ENCODE peak calls at places on chromosomes 16 and 17, in five cellular contexts. T is GM12878, L is H1, H is K562, P is HepG2. B is an unnamed sample.

GRCh38 chr17:76473541-76473985 is 6.2 kb downstream of the AANAT start:
- DNase-seq in P (no peak), L (no peak), T (no peak), H (peak), B (peak)

GRCh38 chr17:47713980-47714689 is 18.9 kb upstream of the TBX21 start:
- DNase-seq in T (no peak), L (no peak), P (no peak), H (no peak), B (peak)

GRCh38 chr17:62644487-62645173 is 17.2 kb downstream of the MRC2 start:
- DNase-seq in L (no peak), T (no peak), H (peak), P (peak), B (peak)

GRCh38 chr16:53865492-53865863 is 161.5 kb downstream of the FTO start:
- DNase-seq in H (peak), P (no peak), T (peak), L (peak), B (no peak)

GRCh38 chr16:31201511-31202401 is 804 bp downstream of the PYCARD start:
- DNase-seq in T (no peak), H (peak), L (no peak), P (no peak), B (peak)

GRCh38 chr17:43175213-43176118 is 4.5 kb downstream of the NBR1 start:
- DNase-seq in P (peak), L (no peak), H (no peak), T (no peak), B (no peak)

GRCh38 chr16:50267651-50268050 is 1.3 kb downstream of the ADCY7 start:
- DNase-seq in L (no peak), H (no peak), T (no peak), P (no peak), B (no peak)

GRCh38 chr16:5220705-5221104 is 123.1 kb upstream of the EEF2KMT start:
- DNase-seq in H (peak), L (no peak), P (no peak), T (no peak), B (no peak)

GRCh38 chr16:67430504-67431076 is 331 bp upstream of the HSD11B2 start:
- DNase-seq in P (peak), T (no peak), H (peak), L (no peak), B (no peak)

GRCh38 chr17:57092171-57092570 is 7.1 kb downstream of the AKAP1 start:
- DNase-seq in T (no peak), L (no peak), P (no peak), H (no peak), B (no peak)

GRCh38 chr17:74800531-74800930 is 24.4 kb upstream of the NAT9 start:
- DNase-seq in L (no peak), H (no peak), P (no peak), T (no peak), B (no peak)

GRCh38 chr16:28090646-28091377 is 27.3 kb upstream of the GSG1L start:
- DNase-seq in P (no peak), T (no peak), L (peak), H (peak), B (peak)

GRCh38 chr17:37483311-37484039 is 6.2 kb upstream of the DUSP14 start:
- DNase-seq in L (no peak), T (no peak), P (no peak), H (no peak), B (no peak)

GRCh38 chr17:4555863-4556646 is 871 bp upstream of the MYBBP1A start:
- DNase-seq in P (no peak), L (no peak), T (no peak), H (no peak), B (no peak)

GRCh38 chr17:76740329-76741118 is 2.6 kb downstream of the MFSD11 start:
- DNase-seq in T (no peak), P (no peak), H (no peak), L (no peak), B (no peak)

GRCh38 chr17:61555127-61555531 is 35.9 kb downstream of the NACA2 start:
- DNase-seq in H (no peak), T (no peak), L (no peak), P (no peak), B (no peak)

GRCh38 chr16:21167360-21167759 is 8.9 kb downstream of the LDAF1 start:
- DNase-seq in P (no peak), L (no peak), H (no peak), T (no peak), B (no peak)

GRCh38 chr17:10668771-10669170 is 11.7 kb upstream of the MYH3 start:
- DNase-seq in H (no peak), L (no peak), T (no peak), P (no peak), B (no peak)

GRCh38 chr16:57703416-57704010 is 8.9 kb downstream of the DRC7 start:
- DNase-seq in L (no peak), T (no peak), P (no peak), H (no peak), B (no peak)

GRCh38 chr16:15466886-15467781 is 32.7 kb downstream of the BMERB1 start:
- DNase-seq in P (peak), H (no peak), L (no peak), T (no peak), B (no peak)

GRCh38 chr16:6081320-6081976 is 983.9 kb upstream of the EEF2KMT start:
- DNase-seq in P (peak), L (peak), T (no peak), H (peak), B (peak)

GRCh38 chr17:538096-538973 is 176.3 kb downstream of the VPS53 start:
- DNase-seq in H (no peak), T (no peak), P (no peak), L (no peak), B (no peak)

GRCh38 chr17:77184474-77184873 is 43.7 kb downstream of the SEC14L1 start:
- DNase-seq in P (no peak), H (no peak), L (no peak), T (no peak), B (no peak)

GRCh38 chr16:71762186-71762585 is 37.7 kb upstream of the PHLPP2 start:
- DNase-seq in P (no peak), T (no peak), L (no peak), H (no peak), B (no peak)

GRCh38 chr17:62714016-62714777 is 86.7 kb downstream of the MRC2 start:
- DNase-seq in P (no peak), H (no peak), T (no peak), L (no peak), B (no peak)

GRCh38 chr17:3802461-3803307 is 1.7 kb upstream of the ITGAE start:
- DNase-seq in L (no peak), P (peak), H (no peak), T (no peak), B (no peak)

GRCh38 chr17:65723356-65723928 is 162.0 kb upstream of the AXIN2 start:
- DNase-seq in T (no peak), P (peak), H (no peak), L (no peak), B (no peak)

GRCh38 chr17:62827722-62828498 is 19.8 kb upstream of the MARCHF10 start:
- DNase-seq in T (no peak), L (no peak), P (no peak), H (no peak), B (no peak)

GRCh38 chr17:5121186-5121841 is 5.5 kb downstream of the USP6 start:
- DNase-seq in L (no peak), T (no peak), P (no peak), H (no peak), B (no peak)

GRCh38 chr17:16943032-16943352 is 28.9 kb downstream of the TNFRSF13B start:
- DNase-seq in T (no peak), L (no peak), H (no peak), P (no peak), B (no peak)

GRCh38 chr16:71927383-71927782 is 32.1 kb downstream of the IST1 start:
- DNase-seq in P (no peak), T (no peak), H (no peak), L (no peak), B (no peak)

GRCh38 chr17:31398381-31399275 is 7.2 kb downstream of the RAB11FIP4 start:
- DNase-seq in L (no peak), H (no peak), T (no peak), P (no peak), B (peak)

GRCh38 chr17:39306509-39307212 is 80.9 kb upstream of the STAC2 start:
- DNase-seq in T (peak), P (no peak), H (no peak), L (no peak), B (no peak)

GRCh38 chr17:17780941-17781590 is 55.7 kb downstream of the SREBF1 start:
- DNase-seq in P (no peak), L (peak), H (no peak), T (no peak), B (peak)

GRCh38 chr17:46193246-46193625 is at the start of gene KANSL1:
- DNase-seq in T (no peak), H (peak), P (peak), L (peak), B (peak)

GRCh38 chr16:4886151-4886550 is 38.9 kb downstream of the UBN1 start:
- DNase-seq in H (peak), P (no peak), L (no peak), T (no peak), B (no peak)

GRCh38 chr17:57873261-57874057 is 23.6 kb upstream of the MRPS23 start:
- DNase-seq in P (no peak), L (no peak), H (no peak), T (no peak), B (no peak)

GRCh38 chr16:1494129-1494640 is 1.0 kb downstream of the TELO2 start:
- DNase-seq in L (peak), P (peak), T (no peak), H (no peak), B (peak)

DNA sequence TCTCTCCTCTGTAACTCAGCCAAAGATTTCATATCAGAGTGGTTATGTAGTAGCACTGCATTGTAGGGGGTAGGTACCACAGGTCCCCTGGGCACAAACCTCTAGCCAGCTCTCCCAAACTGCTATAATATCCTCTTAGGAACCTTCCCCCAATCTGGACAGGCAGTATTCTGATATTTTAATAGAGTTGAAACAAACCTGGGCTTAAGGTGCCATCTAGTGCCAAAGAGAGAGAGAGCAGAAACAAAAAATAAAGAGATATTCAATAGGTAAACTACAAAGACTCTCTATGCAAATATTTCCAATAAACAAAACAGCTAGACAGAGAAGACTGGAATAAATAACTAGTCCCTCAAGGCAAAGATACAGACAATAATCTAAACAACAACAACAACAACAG is 1070.0 kb downstream of the CDH11 start:
- DNase-seq in H (no peak), L (no peak), T (no peak), P (peak), B (no peak)
- TF ChIP-seq ATF2 in H (no peak), L (no peak), T (no peak), P (no peak), B (no peak)

DNA sequence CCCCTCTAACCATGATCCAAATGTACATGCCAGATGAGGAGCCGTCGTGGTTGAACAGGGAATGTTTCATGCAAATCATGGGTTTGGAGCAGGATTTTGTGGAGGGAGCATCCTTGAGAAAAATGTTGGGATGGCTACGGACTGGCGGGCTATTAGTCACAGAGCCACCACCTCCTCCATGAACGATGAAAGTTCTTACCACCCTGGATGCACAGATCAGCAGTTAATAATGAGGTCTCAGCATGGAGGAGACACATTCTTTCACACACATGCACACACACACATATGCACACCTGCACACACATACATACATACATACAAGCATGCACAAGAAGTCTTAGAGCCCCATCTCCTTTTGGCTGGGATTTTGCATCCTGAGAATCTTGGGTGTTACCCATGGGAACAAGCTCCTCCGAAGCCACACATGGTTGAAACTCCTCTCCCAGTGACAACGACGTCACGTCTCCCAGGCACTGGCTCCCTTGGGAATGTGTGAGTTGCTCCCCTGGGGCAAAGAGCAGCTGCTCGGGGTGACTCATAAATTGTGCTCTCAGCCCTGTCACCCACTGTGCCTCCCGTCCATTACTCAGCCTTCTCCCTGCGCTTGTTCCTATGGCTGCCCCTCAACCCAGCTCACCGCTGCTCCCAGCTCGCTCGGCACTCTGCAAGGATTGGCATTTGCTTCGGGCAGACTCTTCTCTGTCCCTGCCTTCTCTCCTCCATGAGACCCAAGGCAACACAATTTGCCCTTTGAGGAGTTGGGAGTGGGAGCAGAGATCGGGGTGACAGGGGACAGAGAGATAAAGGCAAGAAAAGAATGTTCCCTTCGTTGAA is 344.6 kb downstream of the SOX9 start:
- DNase-seq in H (no peak), L (no peak), T (peak), P (peak), B (no peak)
- TF ChIP-seq SP1 in H (no peak), L (no peak), T (peak), P (no peak), B (no peak)

GRCh38 chr17:7025240-7025639 is 2.4 kb downstream of the BCL6B start:
- DNase-seq in P (no peak), H (no peak), T (no peak), L (no peak), B (no peak)
- TF ChIP-seq ATF2 in P (no peak), H (no peak), T (no peak), L (no peak), B (no peak)

DNA sequence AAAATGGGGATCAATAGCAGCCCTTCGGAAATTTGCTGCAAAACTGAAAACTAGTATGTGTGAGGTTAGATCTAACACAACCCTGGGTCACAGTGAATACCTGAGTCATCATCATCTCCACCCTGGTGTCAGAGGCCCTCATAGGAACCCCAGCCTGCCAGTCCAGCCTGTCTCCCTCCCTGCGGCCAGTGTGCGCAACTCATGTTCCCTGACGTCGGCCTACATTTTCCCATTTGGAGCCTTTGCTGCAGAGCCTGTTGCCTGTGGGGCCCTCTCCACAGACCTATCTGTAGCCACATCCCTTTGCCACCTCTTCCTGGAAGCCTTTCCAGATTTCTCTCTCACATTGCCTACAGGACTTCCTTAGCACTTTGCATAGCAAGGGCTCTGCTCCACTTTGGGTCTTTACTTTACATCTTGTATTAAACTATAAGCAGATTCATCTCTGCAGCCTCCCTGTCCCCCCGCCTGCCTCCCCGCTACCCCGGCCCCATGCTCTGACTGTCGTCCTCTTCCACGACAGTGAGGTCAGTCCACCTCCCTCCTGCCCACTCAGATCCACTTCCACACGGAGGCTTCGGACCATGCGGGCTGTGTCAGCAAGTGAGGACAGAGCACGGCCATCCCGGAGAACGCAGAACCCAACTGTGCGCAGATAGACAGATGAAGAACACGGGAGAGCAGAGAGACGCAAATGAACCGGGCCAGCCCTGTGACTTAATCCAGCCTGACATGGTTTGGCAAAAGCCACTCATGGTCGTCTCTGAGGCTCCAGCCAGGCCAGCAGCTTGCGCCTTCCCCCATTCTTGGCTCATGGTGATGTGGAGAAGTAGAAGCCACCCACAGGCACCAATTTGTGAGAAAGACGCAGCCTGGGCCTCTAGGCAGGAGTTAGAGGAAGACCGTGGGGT is 31.0 kb downstream of the NGFR start:
- DNase-seq in P (no peak), L (no peak), T (no peak), H (no peak), B (peak)
- TF ChIP-seq SP1 in P (no peak), L (no peak), T (no peak), H (no peak), B (no peak)

DNA sequence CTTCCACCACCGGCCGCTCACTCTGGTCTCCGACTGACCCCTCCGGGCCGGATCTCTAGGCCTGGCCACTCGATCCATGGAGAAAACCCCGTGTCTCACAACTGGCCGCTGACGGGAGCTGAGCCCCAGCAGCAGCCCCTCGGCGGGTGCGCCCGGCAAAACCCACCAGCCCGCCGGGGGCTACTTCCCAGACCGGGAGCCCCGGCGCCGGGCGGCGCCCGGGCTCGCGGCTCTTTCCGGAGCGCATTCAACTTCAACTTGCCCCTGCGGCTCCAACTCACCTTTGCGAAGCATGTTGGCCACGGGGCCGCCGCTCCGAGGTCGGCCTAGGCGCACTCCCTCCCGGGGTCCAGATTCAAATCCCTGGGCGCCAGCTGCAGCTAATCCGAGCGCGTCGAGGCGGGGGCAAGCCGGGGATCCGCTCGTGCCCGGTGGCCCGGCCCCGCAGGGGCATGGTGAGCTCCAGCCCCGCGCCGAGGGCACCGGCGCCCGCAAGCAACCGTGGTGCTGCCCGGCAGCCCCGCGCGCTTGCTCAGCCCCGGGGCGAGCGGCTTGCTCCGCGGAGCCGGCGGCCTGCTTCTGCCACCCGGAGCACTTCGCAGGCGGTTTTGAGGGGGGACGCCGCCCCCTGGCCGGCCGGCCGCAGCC is 438 bp downstream of the RTN4RL1 start:
- DNase-seq in T (no peak), L (no peak), P (no peak), H (no peak), B (peak)
- TF ChIP-seq ATF2 in T (no peak), L (no peak), P (no peak), H (no peak), B (no peak)

GRCh38 chr16:83954577-83955016 is 1.6 kb downstream of the OSGIN1 start:
- DNase-seq in H (no peak), L (no peak), P (peak), T (no peak), B (no peak)
- TF ChIP-seq SP1 in H (no peak), L (no peak), P (no peak), T (no peak), B (no peak)

DNA sequence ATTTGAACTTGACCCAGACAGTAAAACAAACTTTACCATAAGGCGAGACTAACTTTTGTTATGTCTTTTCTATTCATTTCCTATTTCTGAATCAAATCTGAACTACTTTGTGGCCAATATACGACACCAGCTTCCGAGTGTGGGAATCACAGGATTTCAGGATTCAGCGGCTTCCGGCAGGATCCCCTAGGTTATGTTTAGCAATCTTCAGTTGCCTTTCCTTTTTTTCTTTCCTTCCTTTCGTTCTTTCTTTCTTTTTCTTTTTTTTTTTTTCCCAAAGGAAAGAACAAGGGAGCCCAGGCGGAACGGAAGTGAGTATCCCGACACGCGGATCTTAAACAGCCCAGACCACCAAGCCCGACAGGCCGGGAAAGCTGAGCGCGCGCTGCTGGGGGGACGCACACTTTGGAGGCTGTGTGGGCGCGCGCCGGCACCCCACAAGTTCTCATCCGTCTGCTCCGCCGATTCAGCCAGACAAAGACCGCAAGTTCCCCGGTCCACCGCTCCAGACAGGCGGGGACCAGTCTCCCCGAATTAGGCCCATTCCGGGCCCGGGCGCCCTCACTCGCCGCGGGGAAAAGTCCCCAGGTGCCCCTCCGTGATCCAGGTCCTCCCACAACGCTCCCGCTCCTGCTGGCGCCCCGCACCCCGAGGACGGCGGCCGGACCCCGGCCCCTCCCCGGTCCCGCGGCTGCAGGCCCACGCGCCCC is 540 bp downstream of the TBC1D16 start:
- DNase-seq in L (no peak), H (no peak), T (no peak), P (no peak), B (peak)
- TF ChIP-seq ATF2 in L (no peak), H (no peak), T (no peak), P (no peak), B (no peak)

DNA sequence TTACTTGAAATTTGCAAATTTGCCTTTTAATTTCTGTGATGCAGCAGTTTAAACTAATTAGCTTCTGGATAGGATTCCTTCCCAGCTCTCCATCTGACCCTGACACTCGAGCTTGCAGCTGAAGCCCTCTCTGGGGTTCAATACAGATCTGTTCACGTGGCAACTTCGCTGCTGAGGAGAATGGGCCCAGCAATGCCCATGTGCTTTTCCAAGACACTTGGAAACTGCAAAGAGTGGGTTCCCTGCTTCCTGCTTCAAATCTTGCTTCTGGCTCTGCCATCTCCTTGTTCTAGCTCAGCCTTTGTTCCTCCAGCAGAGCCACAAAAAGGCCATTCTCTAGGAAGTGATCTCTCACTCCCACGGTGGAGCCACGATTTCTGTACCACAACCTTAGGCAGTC is 50.0 kb upstream of the IRX6 start:
- DNase-seq in T (no peak), L (no peak), P (no peak), H (no peak), B (no peak)
- TF ChIP-seq SP1 in T (no peak), L (no peak), P (no peak), H (no peak), B (no peak)